ENCODE peak calls at places on chromosomes 2 and 18, in nine cellular contexts. B, X, U, F, E, Z, P, N and K are unnamed samples.

GRCh38 chr2:60706021-60706420 is 50.0 kb upstream of the PAPOLG start:
- DNase-seq in B (no peak), X (peak; percentile 95), U (no peak), F (no peak), E (no peak), Z (no peak), P (no peak), N (peak; percentile 75), K (no peak)

GRCh38 chr2:99613992-99614391 is 124.2 kb upstream of the REV1 start:
- DNase-seq in B (no peak), X (no peak), U (no peak), F (no peak), E (no peak), Z (no peak), P (no peak), N (no peak), K (no peak)

GRCh38 chr2:98806266-98806697 is 75.3 kb upstream of the MGAT4A start:
- DNase-seq in B (no peak), X (peak; percentile 83), U (no peak), F (peak; percentile 66), E (peak; percentile 11), Z (peak; percentile 70), P (no peak), N (peak; percentile 12), K (no peak)

GRCh38 chr18:52287151-52287550 is 52.8 kb upstream of the DCC start:
- DNase-seq in B (no peak), X (no peak), U (no peak), F (no peak), E (no peak), Z (no peak), P (no peak), N (no peak), K (no peak)

GRCh38 chr18:48811401-48811800 is 139.4 kb downstream of the SMAD7 start:
- DNase-seq in B (no peak), X (no peak), U (no peak), F (no peak), E (no peak), Z (no peak), P (peak; percentile 26), N (no peak), K (no peak)

GRCh38 chr2:2561346-2562095 is 230.4 kb upstream of the MYT1L start:
- DNase-seq in B (no peak), X (no peak), U (no peak), F (no peak), E (no peak), Z (no peak), P (no peak), N (no peak), K (no peak)

GRCh38 chr2:235709124-235709813 is 215.4 kb downstream of the AGAP1 start:
- DNase-seq in B (peak; percentile 86), X (peak; percentile 89), U (peak; percentile 48), F (peak; percentile 99), E (peak; percentile 22), Z (no peak), P (no peak), N (peak; percentile 72), K (no peak)

GRCh38 chr18:45374878-45375630 is 240.2 kb upstream of the SLC14A2 start:
- DNase-seq in B (no peak), X (peak; percentile 40), U (no peak), F (no peak), E (peak; percentile 15), Z (no peak), P (no peak), N (no peak), K (no peak)

GRCh38 chr2:235669983-235670962 is 176.4 kb downstream of the AGAP1 start:
- DNase-seq in B (no peak), X (peak; percentile 43), U (no peak), F (peak; percentile 74), E (peak; percentile 82), Z (peak; percentile 87), P (no peak), N (peak; percentile 96), K (no peak)

GRCh38 chr2:237026981-237027711 is 58.5 kb upstream of the COPS8 start:
- DNase-seq in B (peak; percentile 29), X (peak; percentile 57), U (peak; percentile 45), F (peak; percentile 75), E (peak; percentile 77), Z (peak; percentile 60), P (peak; percentile 21), N (peak; percentile 85), K (peak; percentile 76)

GRCh38 chr2:66512626-66513025 is 77.7 kb downstream of the MEIS1 start:
- DNase-seq in B (no peak), X (no peak), U (no peak), F (no peak), E (no peak), Z (no peak), P (no peak), N (no peak), K (no peak)

GRCh38 chr2:238025741-238026360 is 35.0 kb upstream of the SCLY start:
- DNase-seq in B (no peak), X (no peak), U (no peak), F (no peak), E (no peak), Z (no peak), P (no peak), N (no peak), K (no peak)

GRCh38 chr2:234061624-234062257 is 11.2 kb downstream of the SPP2 start:
- DNase-seq in B (no peak), X (no peak), U (no peak), F (no peak), E (no peak), Z (no peak), P (no peak), N (no peak), K (no peak)

GRCh38 chr2:6930913-6931312 is 13.7 kb downstream of the RNF144A start:
- DNase-seq in B (no peak), X (no peak), U (no peak), F (no peak), E (no peak), Z (no peak), P (no peak), N (no peak), K (no peak)

GRCh38 chr18:77422974-77423373 is 173.3 kb downstream of the GALR1 start:
- DNase-seq in B (no peak), X (no peak), U (no peak), F (no peak), E (no peak), Z (no peak), P (no peak), N (no peak), K (peak; percentile 53)

GRCh38 chr2:71601136-71602114 is 148.1 kb downstream of the DYSF start:
- DNase-seq in B (no peak), X (no peak), U (no peak), F (no peak), E (no peak), Z (no peak), P (no peak), N (no peak), K (no peak)

GRCh38 chr18:9877655-9878014 is 8.1 kb upstream of the TXNDC2 start:
- DNase-seq in B (no peak), X (no peak), U (no peak), F (no peak), E (no peak), Z (no peak), P (no peak), N (no peak), K (no peak)
- H3K4me2 ChIP-seq in B (peak overlapping the region; percentile 78), X (peak overlapping the region; percentile 62), U (peak overlapping the region; percentile 59), F (peak overlapping the region; percentile 76), E (peak overlapping the region; percentile 88), Z (peak overlapping the region; percentile 67), P (peak overlapping the region; percentile 48), N (peak overlapping the region; percentile 81), K (no peak overlapping the region)

DNA sequence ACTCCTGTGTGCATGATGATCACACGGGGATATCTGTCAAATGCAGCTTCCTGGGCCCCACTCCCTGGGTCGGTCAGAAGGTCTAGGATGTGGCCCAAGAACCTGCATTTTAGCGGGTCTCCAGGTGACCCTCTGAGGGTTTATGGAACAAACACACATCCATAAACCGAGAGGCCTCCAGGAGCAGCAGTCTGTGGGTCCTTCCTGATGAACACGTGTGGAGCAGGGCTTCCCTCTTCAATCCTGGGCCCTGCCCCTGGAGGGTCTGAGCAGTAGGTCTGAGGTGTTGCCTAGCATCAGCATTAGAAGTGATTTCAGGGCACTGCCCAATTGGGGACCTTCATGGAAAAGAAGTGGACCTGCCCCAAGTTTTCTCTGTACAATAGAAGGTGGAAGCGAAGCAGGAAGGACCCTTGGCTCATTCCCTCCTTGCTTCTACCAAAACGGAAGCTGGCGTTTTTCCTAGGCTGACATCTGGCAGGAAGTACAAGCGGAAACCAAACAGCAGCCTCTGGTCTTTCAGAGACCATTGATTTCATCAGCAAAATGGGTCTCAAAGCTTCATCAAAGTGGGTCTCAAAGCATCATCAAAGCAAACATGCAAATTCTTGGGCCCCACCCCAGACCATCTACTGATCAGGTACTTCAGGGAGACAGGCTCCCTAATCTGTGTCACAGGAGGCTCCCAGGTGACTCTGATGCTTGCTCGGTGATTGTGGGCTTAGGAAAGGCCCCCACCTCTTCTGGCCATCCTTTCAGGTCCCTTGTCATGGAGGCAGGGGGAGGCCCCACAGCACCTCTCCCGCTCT is 30.7 kb downstream of the INO80C start:
- DNase-seq in B (no peak), X (no peak), U (no peak), F (no peak), E (no peak), Z (no peak), P (no peak), N (no peak), K (peak; percentile 95)
- H2AFZ ChIP-seq in B (no peak overlapping the region), X (no peak overlapping the region), U (no peak overlapping the region), F (no peak overlapping the region), E (no peak overlapping the region), Z (no peak overlapping the region), P (no peak overlapping the region), N (no peak overlapping the region), K (no peak overlapping the region)

DNA sequence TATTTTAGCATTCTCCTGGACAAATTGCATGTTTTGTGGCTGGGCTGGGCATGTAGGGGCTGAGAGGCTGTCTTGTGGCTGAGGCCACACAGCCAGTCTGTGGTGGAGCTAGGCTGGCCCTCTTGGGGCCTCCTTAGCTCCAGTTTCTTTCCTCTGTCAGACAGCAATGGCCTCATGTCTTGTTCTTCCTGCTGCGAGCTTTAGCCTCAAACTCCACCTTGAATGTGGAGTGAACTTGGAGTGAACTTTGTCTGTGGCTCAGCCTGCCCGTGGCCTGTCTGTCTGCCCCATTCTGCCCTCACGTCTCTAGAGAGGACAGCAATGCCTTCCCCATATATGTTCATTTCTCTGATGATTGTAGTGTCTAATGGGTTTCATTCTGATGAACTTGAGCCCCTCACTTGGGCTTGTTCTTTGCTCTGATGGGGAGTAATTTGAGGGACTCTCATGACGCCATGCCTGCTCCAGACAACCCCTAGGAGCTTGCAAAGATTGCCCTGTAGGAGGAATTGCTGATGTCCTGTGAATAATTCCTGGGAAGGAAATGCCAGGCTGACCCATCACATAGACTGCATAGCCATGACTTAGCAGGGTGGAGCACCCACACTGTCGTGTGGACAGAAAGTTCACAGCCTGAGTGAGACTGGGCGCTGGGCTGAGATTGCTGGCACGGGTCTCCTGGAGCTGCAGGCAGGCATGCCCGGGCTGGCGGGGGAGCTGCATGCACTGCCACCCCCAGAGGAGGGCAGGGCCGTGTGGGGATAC is 42.6 kb downstream of the ASAP2 start:
- DNase-seq in B (no peak), X (peak; percentile 88), U (no peak), F (peak; percentile 74), E (peak; percentile 48), Z (no peak), P (no peak), N (peak; percentile 94), K (no peak)
- H3K27ac ChIP-seq in B (no peak overlapping the region), X (peak overlapping the region; percentile 95), U (no peak overlapping the region), F (peak overlapping the region; percentile 67), E (peak overlapping the region; percentile 52), Z (peak overlapping the region; percentile 100), P (no peak overlapping the region), N (peak overlapping the region; percentile 95), K (no peak overlapping the region)

DNA sequence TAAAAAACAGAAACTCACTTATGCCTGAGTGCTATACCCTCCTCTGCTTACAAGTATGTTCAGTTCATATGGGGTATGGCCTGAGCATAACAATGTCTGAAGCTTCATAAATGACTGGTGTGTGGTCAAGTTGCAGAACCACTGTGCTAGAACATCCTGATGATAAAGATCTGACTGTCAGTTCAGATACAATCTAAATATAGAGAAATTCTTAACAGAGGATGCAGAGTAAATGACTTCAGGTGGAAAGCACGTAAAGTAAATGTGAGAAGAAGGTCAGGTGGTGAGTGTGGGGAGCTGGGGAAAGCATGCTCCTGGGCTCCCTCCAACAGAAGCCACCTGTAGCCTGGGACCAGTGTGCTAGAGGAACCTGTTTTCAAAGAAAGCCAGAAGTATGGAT is 926.2 kb downstream of the TSN start:
- DNase-seq in B (no peak), X (peak; percentile 43), U (no peak), F (no peak), E (no peak), Z (no peak), P (no peak), N (no peak), K (no peak)
- H3K4me2 ChIP-seq in B (no peak overlapping the region), X (no peak overlapping the region), U (no peak overlapping the region), F (no peak overlapping the region), E (no peak overlapping the region), Z (no peak overlapping the region), P (no peak overlapping the region), N (no peak overlapping the region), K (no peak overlapping the region)